ENCODE peak calls at places on chromosome 5, in four cellular contexts. F is endothelial cell of umbilical vein, C is tibial nerve, X is upper lobe of left lung. B is an unnamed sample.

GRCh38 chr5:169139381-169140125 is 161.4 kb downstream of the SLIT3 start:
- DNase-seq in F (no peak), C (no peak), X (peak; percentile 79), B (no peak)

GRCh38 chr5:94749048-94749447 is 130.6 kb downstream of the SLF1 start:
- DNase-seq in F (no peak), C (no peak), X (no peak), B (peak; percentile 7)

GRCh38 chr5:95786821-95787408 is 35.6 kb downstream of the GLRX start:
- DNase-seq in F (no peak), C (no peak), X (no peak), B (no peak)

GRCh38 chr5:138391859-138392386 is 39.4 kb downstream of the KDM3B start:
- DNase-seq in F (no peak), C (no peak), X (no peak), B (no peak)

GRCh38 chr5:15566789-15567188 is 66.8 kb downstream of the FBXL7 start:
- DNase-seq in F (no peak), C (no peak), X (no peak), B (no peak)

GRCh38 chr5:163794993-163795392 is 289.6 kb downstream of the MAT2B start:
- DNase-seq in F (no peak), C (no peak), X (no peak), B (no peak)

GRCh38 chr5:150489358-150490295 is 18.3 kb upstream of the NDST1 start:
- DNase-seq in F (no peak), C (no peak), X (peak; percentile 60), B (no peak)

GRCh38 chr5:59115345-59115744 is 532.5 kb downstream of the RAB3C start:
- DNase-seq in F (no peak), C (no peak), X (no peak), B (no peak)

GRCh38 chr5:116779846-116780245 is 205.2 kb upstream of the SEMA6A start:
- DNase-seq in F (no peak), C (no peak), X (no peak), B (no peak)

GRCh38 chr5:102700916-102701315 is 54.2 kb upstream of the PAM start:
- DNase-seq in F (no peak), C (no peak), X (no peak), B (no peak)

GRCh38 chr5:127660048-127660733 is 11.3 kb downstream of the CTXN3 start:
- DNase-seq in F (no peak), C (no peak), X (no peak), B (no peak)

GRCh38 chr5:97242351-97242750 is 59.3 kb upstream of the RIOK2 start:
- DNase-seq in F (no peak), C (no peak), X (no peak), B (no peak)

GRCh38 chr5:91146905-91147600 is 236.1 kb downstream of the ARRDC3 start:
- DNase-seq in F (no peak), C (no peak), X (peak; percentile 78), B (no peak)

GRCh38 chr5:135255461-135256178 is 143.4 kb downstream of the MACROH2A1 start:
- DNase-seq in F (no peak), C (no peak), X (no peak), B (no peak)

GRCh38 chr5:14105717-14106435 is 37.3 kb upstream of the TRIO start:
- DNase-seq in F (peak; percentile 83), C (no peak), X (no peak), B (no peak)

GRCh38 chr5:124605516-124605915 is 140.9 kb downstream of the ZNF608 start:
- DNase-seq in F (peak; percentile 97), C (peak; percentile 25), X (no peak), B (no peak)

GRCh38 chr5:145982572-145983314 is 46.4 kb downstream of the SH3RF2 start:
- DNase-seq in F (no peak), C (no peak), X (no peak), B (no peak)

GRCh38 chr5:14574891-14575496 is 6.6 kb upstream of the OTULINL start:
- DNase-seq in F (no peak), C (peak; percentile 62), X (peak; percentile 73), B (no peak)

GRCh38 chr5:50535393-50535792 is 94.3 kb upstream of the EMB start:
- DNase-seq in F (no peak), C (no peak), X (no peak), B (no peak)

GRCh38 chr5:142571351-142571750 is 114.5 kb downstream of the FGF1 start:
- DNase-seq in F (no peak), C (no peak), X (no peak), B (no peak)

GRCh38 chr5:64165500-64166200 is at the start of gene RNF180:
- DNase-seq in F (peak; percentile 39), C (no peak), X (peak; percentile 32), B (no peak)

GRCh38 chr5:100858987-100859545 is 44.0 kb downstream of the ST8SIA4 start:
- DNase-seq in F (no peak), C (no peak), X (no peak), B (no peak)

GRCh38 chr5:113082547-113082905 is 105.9 kb downstream of the DCP2 start:
- DNase-seq in F (no peak), C (no peak), X (no peak), B (no peak)
- TF ChIP-seq POLR2A in F (no peak), C (no peak), X (no peak), B (no peak)

DNA sequence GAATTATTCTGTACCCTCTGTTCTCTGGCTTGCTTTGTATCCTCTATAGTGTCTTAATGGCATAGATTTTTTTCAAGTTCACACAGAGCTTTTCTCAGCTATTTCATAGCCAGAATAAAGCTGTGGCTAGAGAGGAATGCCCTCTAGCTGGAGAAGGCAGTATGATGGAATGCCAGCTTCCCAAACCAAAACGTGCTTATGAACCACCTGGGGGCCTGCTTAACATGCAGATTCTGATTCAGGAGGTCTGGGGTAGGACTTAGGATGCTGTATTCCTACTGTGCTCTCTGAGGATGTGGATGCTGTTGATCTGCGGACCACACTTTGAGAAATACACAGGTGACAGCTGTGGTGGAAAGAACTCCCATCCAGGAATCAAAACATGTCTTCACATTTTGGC is 49.9 kb upstream of the DPYSL3 start:
- DNase-seq in F (peak; percentile 22), C (no peak), X (no peak), B (no peak)
- TF ChIP-seq POLR2A in F (no peak), C (no peak), X (no peak), B (no peak)

GRCh38 chr5:10653751-10654400 is 90.0 kb downstream of the ANKRD33B start:
- DNase-seq in F (no peak), C (no peak), X (no peak), B (no peak)

GRCh38 chr5:10652151-10652550 is 88.3 kb downstream of the ANKRD33B start:
- DNase-seq in F (peak; percentile 29), C (no peak), X (no peak), B (no peak)

GRCh38 chr5:10653033-10653432 is 89.2 kb downstream of the ANKRD33B start:
- DNase-seq in F (no peak), C (peak; percentile 46), X (no peak), B (no peak)

GRCh38 chr5:10654566-10654965 is 90.7 kb downstream of the ANKRD33B start:
- DNase-seq in F (no peak), C (no peak), X (no peak), B (no peak)

GRCh38 chr5:10652606-10653005 is 88.7 kb downstream of the ANKRD33B start:
- DNase-seq in F (no peak), C (no peak), X (no peak), B (no peak)
- TF ChIP-seq POLR2A in F (no peak), C (no peak), X (no peak), B (no peak)

GRCh38 chr5:172766287-172767104 is 4.5 kb downstream of the DUSP1 start:
- DNase-seq in F (peak; percentile 94), C (peak; percentile 89), X (peak; percentile 85), B (no peak)

GRCh38 chr5:172763120-172763464 is 7.9 kb downstream of the DUSP1 start:
- DNase-seq in F (no peak), C (no peak), X (no peak), B (no peak)

GRCh38 chr5:172762214-172763119 is 8.5 kb downstream of the DUSP1 start:
- DNase-seq in F (no peak), C (no peak), X (no peak), B (no peak)

GRCh38 chr5:172765766-172766286 is 5.2 kb downstream of the DUSP1 start:
- DNase-seq in F (no peak), C (peak; percentile 57), X (no peak), B (no peak)

DNA sequence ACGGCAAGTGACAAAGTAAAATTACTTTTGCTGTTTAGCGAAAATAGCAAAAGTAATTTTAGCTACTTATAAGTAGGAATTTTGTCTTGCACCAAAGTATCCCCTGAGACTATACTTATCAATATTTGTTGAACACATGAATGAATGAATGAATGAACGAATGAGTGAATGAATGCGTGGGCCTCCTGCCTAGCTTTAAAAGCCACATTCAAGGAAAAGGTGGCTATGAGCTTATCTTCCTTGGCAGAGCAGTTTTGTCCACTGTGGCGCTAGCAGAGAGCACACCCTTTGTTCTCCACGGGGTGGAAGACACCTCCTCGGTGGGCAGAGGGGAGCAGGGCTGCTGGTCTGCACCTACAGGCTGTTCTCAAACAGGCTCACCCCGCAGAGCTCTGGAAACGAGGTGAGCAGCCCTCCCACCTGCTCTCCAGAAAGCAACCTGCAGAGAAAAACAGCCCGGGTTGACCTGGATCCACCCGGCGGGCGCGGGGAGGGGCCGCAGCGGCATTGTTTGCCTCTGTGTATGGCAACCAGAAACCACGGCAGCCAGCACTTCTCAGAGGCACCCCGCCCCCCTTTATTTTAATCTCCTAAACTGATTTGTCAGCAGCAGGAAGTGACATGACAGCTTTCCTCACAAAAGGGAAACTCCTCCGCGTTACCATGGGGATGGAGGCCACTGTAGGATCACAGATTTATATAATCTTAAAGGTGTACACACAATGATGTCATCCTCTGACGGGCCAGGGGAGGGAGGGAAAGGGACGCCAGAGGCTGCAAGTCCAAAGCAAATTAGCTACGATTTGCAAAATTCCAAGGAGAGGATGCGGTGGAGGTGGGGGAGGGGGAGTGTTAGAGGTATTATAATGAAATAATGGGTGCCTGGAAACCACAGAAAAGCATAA is 5.9 kb downstream of the DUSP1 start:
- DNase-seq in F (peak; percentile 99), C (peak; percentile 98), X (peak; percentile 100), B (peak; percentile 89)
- TF ChIP-seq POLR2A in F (peak; percentile 16), C (peak; percentile 41), X (peak; percentile 71), B (no peak)

DNA sequence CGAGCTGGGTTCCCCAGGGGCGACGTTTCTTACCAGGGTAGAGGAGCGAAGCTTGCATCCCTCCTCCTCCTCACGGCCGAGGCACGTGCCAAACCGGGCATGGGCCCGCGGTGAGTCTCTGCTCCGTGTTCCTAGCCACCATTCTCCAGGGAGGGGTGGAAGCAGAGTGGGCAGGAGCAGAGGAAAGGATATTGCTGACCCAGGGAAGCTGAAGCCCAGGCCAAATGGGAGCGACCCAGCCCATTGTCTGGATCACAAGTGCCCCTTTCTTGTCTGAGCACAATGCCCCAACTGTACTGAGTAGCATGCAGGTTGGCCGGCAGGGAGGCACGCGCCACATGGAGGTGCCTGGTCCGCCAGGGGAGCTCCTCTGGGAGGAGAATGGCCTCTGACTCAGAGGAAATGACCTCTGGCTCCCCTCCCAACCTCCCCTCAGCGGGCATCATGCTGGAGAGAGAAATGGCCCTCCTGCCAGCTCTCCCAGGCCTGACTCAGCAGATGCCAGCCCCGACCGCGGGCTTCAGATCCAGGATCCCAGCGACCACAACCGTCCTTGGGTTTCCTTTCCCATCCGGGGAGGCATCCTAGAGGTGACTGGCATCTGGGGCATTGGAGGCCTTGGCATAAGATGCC is 1.1 kb downstream of the PRR7 start:
- DNase-seq in F (peak; percentile 67), C (no peak), X (peak; percentile 64), B (no peak)
- TF ChIP-seq POLR2A in F (peak; percentile 44), C (no peak), X (no peak), B (peak; percentile 21)